ENCODE peak calls at places on chromosome 19, in six cellular contexts. One of them, this sample, is unnamed.

GRCh38 chr19:11136400-11137101 is 19.0 kb downstream of the SPC24 start:
- DNase-seq in WTC11: no peak
- DNase-seq in dorsolateral prefrontal cortex: no peak
- DNase-seq in posterior vena cava: no peak
- DNase-seq in CD4-positive, alpha-beta T cell: no peak
- DNase-seq in stimulated activated naive CD4-positive, alpha-beta T cell: no peak
- DNase-seq in this sample: no peak

GRCh38 chr19:42277821-42278809 is 9.1 kb downstream of the CIC start:
- DNase-seq in WTC11: no peak
- DNase-seq in dorsolateral prefrontal cortex: no peak
- DNase-seq in stimulated activated naive CD4-positive, alpha-beta T cell: no peak
- DNase-seq in posterior vena cava: no peak
- DNase-seq in CD4-positive, alpha-beta T cell: no peak
- DNase-seq in this sample: no peak

GRCh38 chr19:13808856-13809255 is 13.6 kb downstream of the ZSWIM4 start:
- DNase-seq in CD4-positive, alpha-beta T cell: no peak
- DNase-seq in dorsolateral prefrontal cortex: no peak
- DNase-seq in posterior vena cava: no peak
- DNase-seq in stimulated activated naive CD4-positive, alpha-beta T cell: no peak
- DNase-seq in WTC11: no peak
- DNase-seq in this sample: no peak

GRCh38 chr19:21256722-21257121 is 72.5 kb downstream of the ZNF708 start:
- DNase-seq in WTC11: peak; percentile 21
- DNase-seq in CD4-positive, alpha-beta T cell: no peak
- DNase-seq in stimulated activated naive CD4-positive, alpha-beta T cell: no peak
- DNase-seq in dorsolateral prefrontal cortex: no peak
- DNase-seq in posterior vena cava: no peak
- DNase-seq in this sample: no peak

GRCh38 chr19:14563989-14564650 is 7.7 kb downstream of the NDUFB7 start:
- DNase-seq in stimulated activated naive CD4-positive, alpha-beta T cell: peak; percentile 45
- DNase-seq in dorsolateral prefrontal cortex: no peak
- DNase-seq in posterior vena cava: no peak
- DNase-seq in WTC11: peak; percentile 98
- DNase-seq in CD4-positive, alpha-beta T cell: no peak
- DNase-seq in this sample: no peak

GRCh38 chr19:49447485-49448431 is 3.9 kb downstream of the PIH1D1 start:
- DNase-seq in dorsolateral prefrontal cortex: no peak
- DNase-seq in stimulated activated naive CD4-positive, alpha-beta T cell: no peak
- DNase-seq in CD4-positive, alpha-beta T cell: no peak
- DNase-seq in posterior vena cava: no peak
- DNase-seq in WTC11: peak; percentile 91
- DNase-seq in this sample: no peak

GRCh38 chr19:14369399-14370168 is 11.7 kb upstream of the ADGRE5 start:
- DNase-seq in dorsolateral prefrontal cortex: no peak
- DNase-seq in WTC11: no peak
- DNase-seq in CD4-positive, alpha-beta T cell: peak; percentile 73
- DNase-seq in posterior vena cava: no peak
- DNase-seq in stimulated activated naive CD4-positive, alpha-beta T cell: peak; percentile 80
- DNase-seq in this sample: no peak

GRCh38 chr19:45215391-45216191 is 29.6 kb downstream of the EXOC3L2 start:
- DNase-seq in CD4-positive, alpha-beta T cell: no peak
- DNase-seq in dorsolateral prefrontal cortex: no peak
- DNase-seq in posterior vena cava: peak; percentile 81
- DNase-seq in stimulated activated naive CD4-positive, alpha-beta T cell: no peak
- DNase-seq in WTC11: peak; percentile 54
- DNase-seq in this sample: no peak

GRCh38 chr19:6232567-6232966 is 47.2 kb downstream of the MLLT1 start:
- DNase-seq in dorsolateral prefrontal cortex: no peak
- DNase-seq in WTC11: no peak
- DNase-seq in posterior vena cava: no peak
- DNase-seq in CD4-positive, alpha-beta T cell: no peak
- DNase-seq in stimulated activated naive CD4-positive, alpha-beta T cell: no peak
- DNase-seq in this sample: no peak

GRCh38 chr19:48842744-48843162 is 6.5 kb upstream of the HSD17B14 start:
- DNase-seq in stimulated activated naive CD4-positive, alpha-beta T cell: peak; percentile 22
- DNase-seq in CD4-positive, alpha-beta T cell: peak; percentile 33
- DNase-seq in dorsolateral prefrontal cortex: peak; percentile 38
- DNase-seq in WTC11: peak; percentile 71
- DNase-seq in posterior vena cava: no peak
- DNase-seq in this sample: peak; percentile 41

GRCh38 chr19:2116507-2116906 is 19.8 kb downstream of the IZUMO4 start:
- DNase-seq in posterior vena cava: no peak
- DNase-seq in CD4-positive, alpha-beta T cell: no peak
- DNase-seq in stimulated activated naive CD4-positive, alpha-beta T cell: no peak
- DNase-seq in WTC11: no peak
- DNase-seq in dorsolateral prefrontal cortex: no peak
- DNase-seq in this sample: no peak

GRCh38 chr19:11377237-11377636 is 2.8 kb downstream of the SWSAP1 start:
- DNase-seq in WTC11: no peak
- DNase-seq in posterior vena cava: no peak
- DNase-seq in stimulated activated naive CD4-positive, alpha-beta T cell: no peak
- DNase-seq in dorsolateral prefrontal cortex: peak; percentile 38
- DNase-seq in CD4-positive, alpha-beta T cell: no peak
- DNase-seq in this sample: no peak

GRCh38 chr19:33484226-33484774 is 37.3 kb downstream of the PEPD start:
- DNase-seq in dorsolateral prefrontal cortex: no peak
- DNase-seq in stimulated activated naive CD4-positive, alpha-beta T cell: no peak
- DNase-seq in CD4-positive, alpha-beta T cell: no peak
- DNase-seq in WTC11: no peak
- DNase-seq in posterior vena cava: peak; percentile 61
- DNase-seq in this sample: no peak

GRCh38 chr19:6873708-6874431 is 13.5 kb upstream of the ADGRE1 start:
- DNase-seq in stimulated activated naive CD4-positive, alpha-beta T cell: no peak
- DNase-seq in WTC11: no peak
- DNase-seq in posterior vena cava: no peak
- DNase-seq in CD4-positive, alpha-beta T cell: no peak
- DNase-seq in dorsolateral prefrontal cortex: no peak
- DNase-seq in this sample: no peak

GRCh38 chr19:15715642-15716041 is 12.2 kb upstream of the OR10H2 start:
- DNase-seq in CD4-positive, alpha-beta T cell: no peak
- DNase-seq in dorsolateral prefrontal cortex: no peak
- DNase-seq in WTC11: no peak
- DNase-seq in stimulated activated naive CD4-positive, alpha-beta T cell: no peak
- DNase-seq in posterior vena cava: no peak
- DNase-seq in this sample: no peak

GRCh38 chr19:3397266-3398022 is 31.1 kb downstream of the NFIC start:
- DNase-seq in CD4-positive, alpha-beta T cell: no peak
- DNase-seq in posterior vena cava: no peak
- DNase-seq in dorsolateral prefrontal cortex: no peak
- DNase-seq in WTC11: peak; percentile 31
- DNase-seq in stimulated activated naive CD4-positive, alpha-beta T cell: no peak
- DNase-seq in this sample: peak; percentile 34

GRCh38 chr19:40604647-40605200 is 3.6 kb downstream of the LTBP4 start:
- DNase-seq in stimulated activated naive CD4-positive, alpha-beta T cell: peak; percentile 19
- DNase-seq in posterior vena cava: peak; percentile 76
- DNase-seq in WTC11: no peak
- DNase-seq in dorsolateral prefrontal cortex: no peak
- DNase-seq in CD4-positive, alpha-beta T cell: no peak
- DNase-seq in this sample: no peak

GRCh38 chr19:16915135-16915534 is 26.3 kb downstream of the F2RL3 start:
- DNase-seq in dorsolateral prefrontal cortex: no peak
- DNase-seq in posterior vena cava: peak; percentile 51
- DNase-seq in CD4-positive, alpha-beta T cell: no peak
- DNase-seq in stimulated activated naive CD4-positive, alpha-beta T cell: no peak
- DNase-seq in WTC11: no peak
- DNase-seq in this sample: no peak

GRCh38 chr19:3132971-3133792 is 2.7 kb upstream of the GNA15 start:
- DNase-seq in CD4-positive, alpha-beta T cell: peak; percentile 63
- DNase-seq in stimulated activated naive CD4-positive, alpha-beta T cell: peak; percentile 37
- DNase-seq in dorsolateral prefrontal cortex: peak; percentile 53
- DNase-seq in posterior vena cava: no peak
- DNase-seq in WTC11: no peak
- DNase-seq in this sample: no peak

GRCh38 chr19:41195675-41196497 is 2.9 kb downstream of the CYP2S1 start:
- DNase-seq in WTC11: no peak
- DNase-seq in CD4-positive, alpha-beta T cell: no peak
- DNase-seq in dorsolateral prefrontal cortex: no peak
- DNase-seq in stimulated activated naive CD4-positive, alpha-beta T cell: no peak
- DNase-seq in posterior vena cava: no peak
- DNase-seq in this sample: no peak

GRCh38 chr19:40416918-40417713 is 3.9 kb upstream of the PRX start:
- DNase-seq in WTC11: no peak
- DNase-seq in posterior vena cava: no peak
- DNase-seq in CD4-positive, alpha-beta T cell: no peak
- DNase-seq in stimulated activated naive CD4-positive, alpha-beta T cell: no peak
- DNase-seq in dorsolateral prefrontal cortex: no peak
- DNase-seq in this sample: no peak

GRCh38 chr19:7916137-7916907 is 1.7 kb downstream of the TGFBR3L start:
- DNase-seq in stimulated activated naive CD4-positive, alpha-beta T cell: peak; percentile 35
- DNase-seq in CD4-positive, alpha-beta T cell: peak; percentile 27
- DNase-seq in WTC11: peak; percentile 60
- DNase-seq in posterior vena cava: no peak
- DNase-seq in dorsolateral prefrontal cortex: no peak
- DNase-seq in this sample: no peak

GRCh38 chr19:18771328-18772242 is 19.5 kb downstream of the COMP start:
- DNase-seq in dorsolateral prefrontal cortex: no peak
- DNase-seq in posterior vena cava: peak; percentile 76
- DNase-seq in WTC11: peak; percentile 60
- DNase-seq in stimulated activated naive CD4-positive, alpha-beta T cell: no peak
- DNase-seq in CD4-positive, alpha-beta T cell: no peak
- DNase-seq in this sample: no peak

GRCh38 chr19:6616011-6616410 is 25.1 kb upstream of the CD70 start:
- DNase-seq in stimulated activated naive CD4-positive, alpha-beta T cell: no peak
- DNase-seq in posterior vena cava: no peak
- DNase-seq in dorsolateral prefrontal cortex: no peak
- DNase-seq in CD4-positive, alpha-beta T cell: no peak
- DNase-seq in WTC11: no peak
- DNase-seq in this sample: no peak

GRCh38 chr19:1173160-1173844 is 766 bp downstream of the SBNO2 start:
- DNase-seq in stimulated activated naive CD4-positive, alpha-beta T cell: no peak
- DNase-seq in CD4-positive, alpha-beta T cell: no peak
- DNase-seq in posterior vena cava: peak; percentile 89
- DNase-seq in WTC11: peak; percentile 42
- DNase-seq in dorsolateral prefrontal cortex: no peak
- DNase-seq in this sample: no peak

GRCh38 chr19:53772943-53773342 is 51.2 kb downstream of the NLRP12 start:
- DNase-seq in posterior vena cava: no peak
- DNase-seq in dorsolateral prefrontal cortex: peak; percentile 10
- DNase-seq in stimulated activated naive CD4-positive, alpha-beta T cell: peak; percentile 37
- DNase-seq in WTC11: peak; percentile 78
- DNase-seq in CD4-positive, alpha-beta T cell: peak; percentile 33
- DNase-seq in this sample: no peak

GRCh38 chr19:37817180-37817911 is 38.0 kb upstream of the ZNF573 start:
- DNase-seq in dorsolateral prefrontal cortex: peak; percentile 64
- DNase-seq in CD4-positive, alpha-beta T cell: no peak
- DNase-seq in WTC11: peak; percentile 95
- DNase-seq in stimulated activated naive CD4-positive, alpha-beta T cell: peak; percentile 1
- DNase-seq in posterior vena cava: peak; percentile 92
- DNase-seq in this sample: peak; percentile 59

GRCh38 chr19:679418-680286 is 3.5 kb downstream of the FSTL3 start:
- DNase-seq in WTC11: no peak
- DNase-seq in dorsolateral prefrontal cortex: peak; percentile 63
- DNase-seq in CD4-positive, alpha-beta T cell: no peak
- DNase-seq in stimulated activated naive CD4-positive, alpha-beta T cell: peak; percentile 41
- DNase-seq in posterior vena cava: peak; percentile 95
- DNase-seq in this sample: no peak

GRCh38 chr19:4536798-4537197 is 1.8 kb upstream of the PLIN5 start:
- DNase-seq in posterior vena cava: no peak
- DNase-seq in stimulated activated naive CD4-positive, alpha-beta T cell: no peak
- DNase-seq in CD4-positive, alpha-beta T cell: no peak
- DNase-seq in WTC11: no peak
- DNase-seq in dorsolateral prefrontal cortex: no peak
- DNase-seq in this sample: no peak

GRCh38 chr19:13483215-13483614 is 23.1 kb downstream of the CACNA1A start:
- DNase-seq in dorsolateral prefrontal cortex: no peak
- DNase-seq in stimulated activated naive CD4-positive, alpha-beta T cell: no peak
- DNase-seq in WTC11: no peak
- DNase-seq in CD4-positive, alpha-beta T cell: no peak
- DNase-seq in posterior vena cava: no peak
- DNase-seq in this sample: no peak

GRCh38 chr19:45766293-45766918 is 2.6 kb downstream of the SIX5 start:
- DNase-seq in posterior vena cava: no peak
- DNase-seq in WTC11: no peak
- DNase-seq in dorsolateral prefrontal cortex: no peak
- DNase-seq in stimulated activated naive CD4-positive, alpha-beta T cell: no peak
- DNase-seq in CD4-positive, alpha-beta T cell: no peak
- DNase-seq in this sample: no peak

GRCh38 chr19:13441810-13442512 is 64.3 kb downstream of the CACNA1A start:
- DNase-seq in posterior vena cava: peak; percentile 68
- DNase-seq in stimulated activated naive CD4-positive, alpha-beta T cell: peak; percentile 33
- DNase-seq in CD4-positive, alpha-beta T cell: peak; percentile 20
- DNase-seq in WTC11: peak; percentile 84
- DNase-seq in dorsolateral prefrontal cortex: no peak
- DNase-seq in this sample: no peak

GRCh38 chr19:50003810-50004419 is 21.3 kb downstream of the VRK3 start:
- DNase-seq in WTC11: no peak
- DNase-seq in dorsolateral prefrontal cortex: peak; percentile 36
- DNase-seq in posterior vena cava: peak; percentile 84
- DNase-seq in stimulated activated naive CD4-positive, alpha-beta T cell: no peak
- DNase-seq in CD4-positive, alpha-beta T cell: no peak
- DNase-seq in this sample: no peak

GRCh38 chr19:50803633-50804419 is 13.6 kb downstream of the ACP4 start:
- DNase-seq in CD4-positive, alpha-beta T cell: no peak
- DNase-seq in dorsolateral prefrontal cortex: no peak
- DNase-seq in posterior vena cava: no peak
- DNase-seq in stimulated activated naive CD4-positive, alpha-beta T cell: peak; percentile 45
- DNase-seq in WTC11: peak; percentile 49
- DNase-seq in this sample: no peak

GRCh38 chr19:40224342-40225148 is 1.9 kb downstream of the CCNP start:
- DNase-seq in stimulated activated naive CD4-positive, alpha-beta T cell: no peak
- DNase-seq in posterior vena cava: no peak
- DNase-seq in WTC11: no peak
- DNase-seq in dorsolateral prefrontal cortex: no peak
- DNase-seq in CD4-positive, alpha-beta T cell: no peak
- DNase-seq in this sample: no peak

GRCh38 chr19:46299004-46299509 is 2.2 kb downstream of the HIF3A start:
- DNase-seq in dorsolateral prefrontal cortex: peak; percentile 88
- DNase-seq in stimulated activated naive CD4-positive, alpha-beta T cell: no peak
- DNase-seq in CD4-positive, alpha-beta T cell: no peak
- DNase-seq in WTC11: no peak
- DNase-seq in posterior vena cava: peak; percentile 97
- DNase-seq in this sample: peak; percentile 65

GRCh38 chr19:9474975-9475374 is 23.4 kb downstream of the ZNF560 start:
- DNase-seq in posterior vena cava: no peak
- DNase-seq in CD4-positive, alpha-beta T cell: no peak
- DNase-seq in WTC11: no peak
- DNase-seq in dorsolateral prefrontal cortex: no peak
- DNase-seq in stimulated activated naive CD4-positive, alpha-beta T cell: no peak
- DNase-seq in this sample: no peak

GRCh38 chr19:50639121-50640112 is at the start of gene SYT3:
- DNase-seq in posterior vena cava: peak; percentile 74
- DNase-seq in CD4-positive, alpha-beta T cell: peak; percentile 14
- DNase-seq in dorsolateral prefrontal cortex: peak; percentile 86
- DNase-seq in WTC11: peak; percentile 83
- DNase-seq in stimulated activated naive CD4-positive, alpha-beta T cell: peak; percentile 23
- DNase-seq in this sample: peak; percentile 60

GRCh38 chr19:12194827-12195500 is 32.1 kb downstream of the ZNF136 start:
- DNase-seq in dorsolateral prefrontal cortex: peak; percentile 91
- DNase-seq in WTC11: peak; percentile 98
- DNase-seq in stimulated activated naive CD4-positive, alpha-beta T cell: peak; percentile 84
- DNase-seq in CD4-positive, alpha-beta T cell: peak; percentile 63
- DNase-seq in posterior vena cava: peak; percentile 92
- DNase-seq in this sample: peak; percentile 85

This sample was measured in caudate nucleus.